ENCODE peak calls at places on chromosomes 16 and 17, in ten cellular contexts. One of them, this sample, is unnamed.

GRCh38 chr17:10304758-10305300 is 68.0 kb downstream of the MYH13 start:
- DNase-seq in T-helper 1 cell: no peak
- DNase-seq in OCI-LY7: no peak
- DNase-seq in stimulated activated CD8-positive, alpha-beta memory T cell treated with anti-CD3 and anti-CD28 coated beads, Interleukin-7, amount 100 ng/mL, for 24 hours: no peak
- DNase-seq in substantia nigra: no peak
- DNase-seq in T-helper 2 cell: no peak
- DNase-seq in NCI-H345: no peak
- DNase-seq in kidney tubule cell: no peak
- DNase-seq in left lung: no peak
- DNase-seq in thyroid gland: no peak
- DNase-seq in this sample: no peak

GRCh38 chr17:48751733-48752398 is 23.3 kb upstream of the HOXB13 start:
- DNase-seq in T-helper 1 cell: no peak
- DNase-seq in OCI-LY7: no peak
- DNase-seq in stimulated activated CD8-positive, alpha-beta memory T cell treated with anti-CD3 and anti-CD28 coated beads, Interleukin-7, amount 100 ng/mL, for 24 hours: no peak
- DNase-seq in substantia nigra: no peak
- DNase-seq in T-helper 2 cell: no peak
- DNase-seq in NCI-H345: no peak
- DNase-seq in kidney tubule cell: no peak
- DNase-seq in left lung: no peak
- DNase-seq in thyroid gland: no peak
- DNase-seq in this sample: no peak

GRCh38 chr16:64416232-64417010 is 705.4 kb downstream of the CDH11 start:
- DNase-seq in T-helper 1 cell: no peak
- DNase-seq in OCI-LY7: peak
- DNase-seq in stimulated activated CD8-positive, alpha-beta memory T cell treated with anti-CD3 and anti-CD28 coated beads, Interleukin-7, amount 100 ng/mL, for 24 hours: no peak
- DNase-seq in substantia nigra: no peak
- DNase-seq in T-helper 2 cell: no peak
- DNase-seq in NCI-H345: no peak
- DNase-seq in kidney tubule cell: peak
- DNase-seq in left lung: no peak
- DNase-seq in thyroid gland: no peak
- DNase-seq in this sample: peak

GRCh38 chr17:32854177-32854576 is 22.7 kb downstream of the MYO1D start:
- DNase-seq in T-helper 1 cell: no peak
- DNase-seq in OCI-LY7: no peak
- DNase-seq in stimulated activated CD8-positive, alpha-beta memory T cell treated with anti-CD3 and anti-CD28 coated beads, Interleukin-7, amount 100 ng/mL, for 24 hours: no peak
- DNase-seq in substantia nigra: no peak
- DNase-seq in T-helper 2 cell: no peak
- DNase-seq in NCI-H345: no peak
- DNase-seq in kidney tubule cell: peak
- DNase-seq in left lung: no peak
- DNase-seq in thyroid gland: no peak
- DNase-seq in this sample: peak

GRCh38 chr16:82282662-82283061 is 112.6 kb upstream of the MPHOSPH6 start:
- DNase-seq in T-helper 1 cell: no peak
- DNase-seq in OCI-LY7: no peak
- DNase-seq in stimulated activated CD8-positive, alpha-beta memory T cell treated with anti-CD3 and anti-CD28 coated beads, Interleukin-7, amount 100 ng/mL, for 24 hours: no peak
- DNase-seq in substantia nigra: no peak
- DNase-seq in T-helper 2 cell: no peak
- DNase-seq in NCI-H345: no peak
- DNase-seq in kidney tubule cell: no peak
- DNase-seq in left lung: no peak
- DNase-seq in thyroid gland: no peak
- DNase-seq in this sample: no peak

GRCh38 chr16:15617901-15618300 is 25.1 kb downstream of the MARF1 start:
- DNase-seq in T-helper 1 cell: no peak
- DNase-seq in OCI-LY7: no peak
- DNase-seq in stimulated activated CD8-positive, alpha-beta memory T cell treated with anti-CD3 and anti-CD28 coated beads, Interleukin-7, amount 100 ng/mL, for 24 hours: no peak
- DNase-seq in substantia nigra: no peak
- DNase-seq in T-helper 2 cell: no peak
- DNase-seq in NCI-H345: no peak
- DNase-seq in kidney tubule cell: no peak
- DNase-seq in left lung: no peak
- DNase-seq in thyroid gland: no peak
- DNase-seq in this sample: no peak

GRCh38 chr17:77782611-77783010 is 175.9 kb upstream of the TNRC6C start:
- DNase-seq in T-helper 1 cell: no peak
- DNase-seq in OCI-LY7: no peak
- DNase-seq in stimulated activated CD8-positive, alpha-beta memory T cell treated with anti-CD3 and anti-CD28 coated beads, Interleukin-7, amount 100 ng/mL, for 24 hours: no peak
- DNase-seq in substantia nigra: no peak
- DNase-seq in T-helper 2 cell: no peak
- DNase-seq in NCI-H345: no peak
- DNase-seq in kidney tubule cell: no peak
- DNase-seq in left lung: no peak
- DNase-seq in thyroid gland: no peak
- DNase-seq in this sample: no peak

GRCh38 chr17:79482719-79483118 is 128.1 kb downstream of the RBFOX3 start:
- DNase-seq in T-helper 1 cell: no peak
- DNase-seq in OCI-LY7: no peak
- DNase-seq in stimulated activated CD8-positive, alpha-beta memory T cell treated with anti-CD3 and anti-CD28 coated beads, Interleukin-7, amount 100 ng/mL, for 24 hours: no peak
- DNase-seq in substantia nigra: no peak
- DNase-seq in T-helper 2 cell: no peak
- DNase-seq in NCI-H345: no peak
- DNase-seq in kidney tubule cell: no peak
- DNase-seq in left lung: no peak
- DNase-seq in thyroid gland: no peak
- DNase-seq in this sample: no peak

GRCh38 chr16:89368604-89369249 is 121.6 kb downstream of the ANKRD11 start:
- DNase-seq in T-helper 1 cell: no peak
- DNase-seq in OCI-LY7: no peak
- DNase-seq in stimulated activated CD8-positive, alpha-beta memory T cell treated with anti-CD3 and anti-CD28 coated beads, Interleukin-7, amount 100 ng/mL, for 24 hours: no peak
- DNase-seq in substantia nigra: no peak
- DNase-seq in T-helper 2 cell: no peak
- DNase-seq in NCI-H345: no peak
- DNase-seq in kidney tubule cell: peak
- DNase-seq in left lung: no peak
- DNase-seq in thyroid gland: peak
- DNase-seq in this sample: no peak

GRCh38 chr16:82031116-82032084 is 3.7 kb upstream of the HSD17B2 start:
- DNase-seq in T-helper 1 cell: no peak
- DNase-seq in OCI-LY7: peak
- DNase-seq in stimulated activated CD8-positive, alpha-beta memory T cell treated with anti-CD3 and anti-CD28 coated beads, Interleukin-7, amount 100 ng/mL, for 24 hours: no peak
- DNase-seq in substantia nigra: no peak
- DNase-seq in T-helper 2 cell: no peak
- DNase-seq in NCI-H345: peak
- DNase-seq in kidney tubule cell: peak
- DNase-seq in left lung: no peak
- DNase-seq in thyroid gland: no peak
- DNase-seq in this sample: peak

GRCh38 chr16:2325791-2326190 is 14.7 kb downstream of the ABCA3 start:
- DNase-seq in T-helper 1 cell: no peak
- DNase-seq in OCI-LY7: no peak
- DNase-seq in stimulated activated CD8-positive, alpha-beta memory T cell treated with anti-CD3 and anti-CD28 coated beads, Interleukin-7, amount 100 ng/mL, for 24 hours: no peak
- DNase-seq in substantia nigra: no peak
- DNase-seq in T-helper 2 cell: no peak
- DNase-seq in NCI-H345: no peak
- DNase-seq in kidney tubule cell: no peak
- DNase-seq in left lung: peak
- DNase-seq in thyroid gland: no peak
- DNase-seq in this sample: no peak

GRCh38 chr16:29816694-29817441 is 916 bp downstream of the PAGR1 start:
- DNase-seq in T-helper 1 cell: peak
- DNase-seq in OCI-LY7: peak
- DNase-seq in stimulated activated CD8-positive, alpha-beta memory T cell treated with anti-CD3 and anti-CD28 coated beads, Interleukin-7, amount 100 ng/mL, for 24 hours: no peak
- DNase-seq in substantia nigra: no peak
- DNase-seq in T-helper 2 cell: no peak
- DNase-seq in NCI-H345: peak
- DNase-seq in kidney tubule cell: peak
- DNase-seq in left lung: peak
- DNase-seq in thyroid gland: peak
- DNase-seq in this sample: peak

GRCh38 chr16:11252482-11252931 is 3.5 kb downstream of the SOCS1 start:
- DNase-seq in T-helper 1 cell: no peak
- DNase-seq in OCI-LY7: no peak
- DNase-seq in stimulated activated CD8-positive, alpha-beta memory T cell treated with anti-CD3 and anti-CD28 coated beads, Interleukin-7, amount 100 ng/mL, for 24 hours: no peak
- DNase-seq in substantia nigra: no peak
- DNase-seq in T-helper 2 cell: no peak
- DNase-seq in NCI-H345: no peak
- DNase-seq in kidney tubule cell: no peak
- DNase-seq in left lung: no peak
- DNase-seq in thyroid gland: no peak
- DNase-seq in this sample: no peak

GRCh38 chr17:28655160-28655559 is 6.5 kb downstream of the SDF2 start:
- DNase-seq in T-helper 1 cell: no peak
- DNase-seq in OCI-LY7: no peak
- DNase-seq in stimulated activated CD8-positive, alpha-beta memory T cell treated with anti-CD3 and anti-CD28 coated beads, Interleukin-7, amount 100 ng/mL, for 24 hours: no peak
- DNase-seq in substantia nigra: no peak
- DNase-seq in T-helper 2 cell: no peak
- DNase-seq in NCI-H345: no peak
- DNase-seq in kidney tubule cell: no peak
- DNase-seq in left lung: no peak
- DNase-seq in thyroid gland: no peak
- DNase-seq in this sample: no peak

GRCh38 chr17:1830288-1830687 is 483 bp downstream of the RPA1 start:
- DNase-seq in T-helper 1 cell: no peak
- DNase-seq in OCI-LY7: peak
- DNase-seq in stimulated activated CD8-positive, alpha-beta memory T cell treated with anti-CD3 and anti-CD28 coated beads, Interleukin-7, amount 100 ng/mL, for 24 hours: no peak
- DNase-seq in substantia nigra: no peak
- DNase-seq in T-helper 2 cell: no peak
- DNase-seq in NCI-H345: peak
- DNase-seq in kidney tubule cell: peak
- DNase-seq in left lung: no peak
- DNase-seq in thyroid gland: peak
- DNase-seq in this sample: peak

GRCh38 chr16:82542714-82543113 is 84.1 kb upstream of the CDH13 start:
- DNase-seq in T-helper 1 cell: no peak
- DNase-seq in OCI-LY7: no peak
- DNase-seq in stimulated activated CD8-positive, alpha-beta memory T cell treated with anti-CD3 and anti-CD28 coated beads, Interleukin-7, amount 100 ng/mL, for 24 hours: no peak
- DNase-seq in substantia nigra: no peak
- DNase-seq in T-helper 2 cell: no peak
- DNase-seq in NCI-H345: no peak
- DNase-seq in kidney tubule cell: no peak
- DNase-seq in left lung: no peak
- DNase-seq in thyroid gland: no peak
- DNase-seq in this sample: no peak

GRCh38 chr16:49181812-49182211 is 99.8 kb downstream of the CBLN1 start:
- DNase-seq in T-helper 1 cell: no peak
- DNase-seq in OCI-LY7: no peak
- DNase-seq in stimulated activated CD8-positive, alpha-beta memory T cell treated with anti-CD3 and anti-CD28 coated beads, Interleukin-7, amount 100 ng/mL, for 24 hours: no peak
- DNase-seq in substantia nigra: no peak
- DNase-seq in T-helper 2 cell: no peak
- DNase-seq in NCI-H345: no peak
- DNase-seq in kidney tubule cell: no peak
- DNase-seq in left lung: no peak
- DNase-seq in thyroid gland: no peak
- DNase-seq in this sample: no peak

GRCh38 chr16:12120331-12120981 is 143.9 kb downstream of the SNX29 start:
- DNase-seq in T-helper 1 cell: no peak
- DNase-seq in OCI-LY7: no peak
- DNase-seq in stimulated activated CD8-positive, alpha-beta memory T cell treated with anti-CD3 and anti-CD28 coated beads, Interleukin-7, amount 100 ng/mL, for 24 hours: no peak
- DNase-seq in substantia nigra: no peak
- DNase-seq in T-helper 2 cell: no peak
- DNase-seq in NCI-H345: peak
- DNase-seq in kidney tubule cell: peak
- DNase-seq in left lung: no peak
- DNase-seq in thyroid gland: no peak
- DNase-seq in this sample: peak

GRCh38 chr17:61496957-61497653 is 44.9 kb downstream of the TBX4 start:
- DNase-seq in T-helper 1 cell: no peak
- DNase-seq in OCI-LY7: no peak
- DNase-seq in stimulated activated CD8-positive, alpha-beta memory T cell treated with anti-CD3 and anti-CD28 coated beads, Interleukin-7, amount 100 ng/mL, for 24 hours: no peak
- DNase-seq in substantia nigra: no peak
- DNase-seq in T-helper 2 cell: no peak
- DNase-seq in NCI-H345: no peak
- DNase-seq in kidney tubule cell: no peak
- DNase-seq in left lung: no peak
- DNase-seq in thyroid gland: no peak
- DNase-seq in this sample: no peak

GRCh38 chr16:79476580-79476979 is 124.0 kb downstream of the MAF start:
- DNase-seq in T-helper 1 cell: no peak
- DNase-seq in OCI-LY7: no peak
- DNase-seq in stimulated activated CD8-positive, alpha-beta memory T cell treated with anti-CD3 and anti-CD28 coated beads, Interleukin-7, amount 100 ng/mL, for 24 hours: no peak
- DNase-seq in substantia nigra: no peak
- DNase-seq in T-helper 2 cell: no peak
- DNase-seq in NCI-H345: no peak
- DNase-seq in kidney tubule cell: no peak
- DNase-seq in left lung: no peak
- DNase-seq in thyroid gland: no peak
- DNase-seq in this sample: no peak

GRCh38 chr16:24844101-24845030 is 1.4 kb upstream of the SLC5A11 start:
- DNase-seq in T-helper 1 cell: no peak
- DNase-seq in OCI-LY7: no peak
- DNase-seq in stimulated activated CD8-positive, alpha-beta memory T cell treated with anti-CD3 and anti-CD28 coated beads, Interleukin-7, amount 100 ng/mL, for 24 hours: no peak
- DNase-seq in substantia nigra: no peak
- DNase-seq in T-helper 2 cell: no peak
- DNase-seq in NCI-H345: no peak
- DNase-seq in kidney tubule cell: peak
- DNase-seq in left lung: no peak
- DNase-seq in thyroid gland: no peak
- DNase-seq in this sample: no peak

GRCh38 chr17:46157443-46158107 is 35.7 kb downstream of the KANSL1 start:
- DNase-seq in T-helper 1 cell: no peak
- DNase-seq in OCI-LY7: no peak
- DNase-seq in stimulated activated CD8-positive, alpha-beta memory T cell treated with anti-CD3 and anti-CD28 coated beads, Interleukin-7, amount 100 ng/mL, for 24 hours: no peak
- DNase-seq in substantia nigra: no peak
- DNase-seq in T-helper 2 cell: no peak
- DNase-seq in NCI-H345: no peak
- DNase-seq in kidney tubule cell: no peak
- DNase-seq in left lung: no peak
- DNase-seq in thyroid gland: no peak
- DNase-seq in this sample: peak

GRCh38 chr17:82457071-82457789 is 1.3 kb upstream of the NARF start:
- DNase-seq in T-helper 1 cell: no peak
- DNase-seq in OCI-LY7: peak
- DNase-seq in stimulated activated CD8-positive, alpha-beta memory T cell treated with anti-CD3 and anti-CD28 coated beads, Interleukin-7, amount 100 ng/mL, for 24 hours: no peak
- DNase-seq in substantia nigra: no peak
- DNase-seq in T-helper 2 cell: no peak
- DNase-seq in NCI-H345: peak
- DNase-seq in kidney tubule cell: no peak
- DNase-seq in left lung: peak
- DNase-seq in thyroid gland: no peak
- DNase-seq in this sample: no peak

GRCh38 chr17:32876414-32877163 is at the start of gene MYO1D:
- DNase-seq in T-helper 1 cell: peak
- DNase-seq in OCI-LY7: peak
- DNase-seq in stimulated activated CD8-positive, alpha-beta memory T cell treated with anti-CD3 and anti-CD28 coated beads, Interleukin-7, amount 100 ng/mL, for 24 hours: peak
- DNase-seq in substantia nigra: peak
- DNase-seq in T-helper 2 cell: peak
- DNase-seq in NCI-H345: peak
- DNase-seq in kidney tubule cell: peak
- DNase-seq in left lung: peak
- DNase-seq in thyroid gland: peak
- DNase-seq in this sample: peak

GRCh38 chr16:86285938-86286921 is 224.1 kb upstream of the FOXF1 start:
- DNase-seq in T-helper 1 cell: no peak
- DNase-seq in OCI-LY7: no peak
- DNase-seq in stimulated activated CD8-positive, alpha-beta memory T cell treated with anti-CD3 and anti-CD28 coated beads, Interleukin-7, amount 100 ng/mL, for 24 hours: no peak
- DNase-seq in substantia nigra: no peak
- DNase-seq in T-helper 2 cell: no peak
- DNase-seq in NCI-H345: no peak
- DNase-seq in kidney tubule cell: peak
- DNase-seq in left lung: no peak
- DNase-seq in thyroid gland: no peak
- DNase-seq in this sample: no peak

GRCh38 chr16:28193530-28194423 is 18.0 kb downstream of the XPO6 start:
- DNase-seq in T-helper 1 cell: no peak
- DNase-seq in OCI-LY7: no peak
- DNase-seq in stimulated activated CD8-positive, alpha-beta memory T cell treated with anti-CD3 and anti-CD28 coated beads, Interleukin-7, amount 100 ng/mL, for 24 hours: no peak
- DNase-seq in substantia nigra: no peak
- DNase-seq in T-helper 2 cell: no peak
- DNase-seq in NCI-H345: no peak
- DNase-seq in kidney tubule cell: peak
- DNase-seq in left lung: no peak
- DNase-seq in thyroid gland: no peak
- DNase-seq in this sample: peak

GRCh38 chr17:17034028-17034427 is 8.2 kb upstream of the MPRIP start:
- DNase-seq in T-helper 1 cell: no peak
- DNase-seq in OCI-LY7: no peak
- DNase-seq in stimulated activated CD8-positive, alpha-beta memory T cell treated with anti-CD3 and anti-CD28 coated beads, Interleukin-7, amount 100 ng/mL, for 24 hours: no peak
- DNase-seq in substantia nigra: no peak
- DNase-seq in T-helper 2 cell: no peak
- DNase-seq in NCI-H345: no peak
- DNase-seq in kidney tubule cell: no peak
- DNase-seq in left lung: no peak
- DNase-seq in thyroid gland: no peak
- DNase-seq in this sample: no peak

GRCh38 chr17:17840751-17841591 is 4.2 kb upstream of the SREBF1 start:
- DNase-seq in T-helper 1 cell: no peak
- DNase-seq in OCI-LY7: peak
- DNase-seq in stimulated activated CD8-positive, alpha-beta memory T cell treated with anti-CD3 and anti-CD28 coated beads, Interleukin-7, amount 100 ng/mL, for 24 hours: no peak
- DNase-seq in substantia nigra: no peak
- DNase-seq in T-helper 2 cell: no peak
- DNase-seq in NCI-H345: peak
- DNase-seq in kidney tubule cell: peak
- DNase-seq in left lung: no peak
- DNase-seq in thyroid gland: no peak
- DNase-seq in this sample: peak

This sample was measured in foreskin fibroblast.